ENCODE peak calls at places on chromosome 5, in six cellular contexts. M is neuronal stem cell; S is astrocyte; O is cardiac muscle cell; L is SJSA1; H is CD8-positive, alpha-beta T cell. E is an unnamed sample. For H3K27me3, the result is how much of the 10 kb centered on the place peaks cover.

GRCh38 chr5:65142511-65143011 is 339.2 kb downstream of the ADAMTS6 start:
- DNase-seq in M (peak), S (peak), O (no peak), L (peak), H (no peak), E (no peak)

GRCh38 chr5:160539431-160539830 is 117.8 kb downstream of the PTTG1 start:
- DNase-seq in M (no peak), S (peak), O (no peak), L (no peak), H (no peak), E (no peak)

GRCh38 chr5:88729476-88730182 is 153.4 kb downstream of the MEF2C start:
- DNase-seq in M (peak), S (peak), O (peak), L (peak), H (peak), E (peak)

GRCh38 chr5:109410389-109411174 is 808 bp upstream of the PJA2 start:
- DNase-seq in M (peak), S (peak), O (peak), L (peak), H (peak), E (peak)

GRCh38 chr5:103177543-103177942 is 57.4 kb downstream of the PPIP5K2 start:
- DNase-seq in M (no peak), S (no peak), O (no peak), L (no peak), H (no peak), E (no peak)

GRCh38 chr5:62343428-62343827 is 37.4 kb downstream of the KIF2A start:
- DNase-seq in M (no peak), S (no peak), O (no peak), L (no peak), H (no peak), E (no peak)

GRCh38 chr5:99105216-99105615 is 176.4 kb upstream of the CHD1 start:
- DNase-seq in M (no peak), S (peak), O (peak), L (no peak), H (no peak), E (no peak)

GRCh38 chr5:173554038-173554955 is 62.2 kb downstream of the BOD1 start:
- DNase-seq in M (no peak), S (no peak), O (no peak), L (no peak), H (no peak), E (no peak)

GRCh38 chr5:89309268-89309667 is 426.3 kb upstream of the MEF2C start:
- DNase-seq in M (no peak), S (no peak), O (no peak), L (no peak), H (no peak), E (no peak)

GRCh38 chr5:174720612-174721521 is 3.5 kb upstream of the MSX2 start:
- DNase-seq in M (no peak), S (no peak), O (peak), L (no peak), H (no peak), E (no peak)
- H3K27me3 ChIP-seq in M (under half), S (half or more), O (under half), L (half or more), H (under half), E (under half)

GRCh38 chr5:31623249-31623648 is 15.7 kb upstream of the PDZD2 start:
- DNase-seq in M (no peak), S (no peak), O (no peak), L (no peak), H (no peak), E (no peak)

GRCh38 chr5:31630931-31631330 is 8.0 kb upstream of the PDZD2 start:
- DNase-seq in M (no peak), S (no peak), O (peak), L (no peak), H (no peak), E (no peak)

GRCh38 chr5:31625394-31625793 is 13.5 kb upstream of the PDZD2 start:
- DNase-seq in M (no peak), S (no peak), O (no peak), L (no peak), H (no peak), E (no peak)

GRCh38 chr5:31626156-31626555 is 12.8 kb upstream of the PDZD2 start:
- DNase-seq in M (no peak), S (no peak), O (no peak), L (no peak), H (no peak), E (no peak)

GRCh38 chr5:31626604-31627234 is 12.2 kb upstream of the PDZD2 start:
- DNase-seq in M (no peak), S (no peak), O (no peak), L (no peak), H (no peak), E (no peak)
- H3K27me3 ChIP-seq in M (under half), S (under half), O (under half), L (under half), H (under half), E (under half)

GRCh38 chr5:141707535-141707934 is 25.5 kb upstream of the ARAP3 start:
- DNase-seq in M (no peak), S (no peak), O (no peak), L (no peak), H (no peak), E (no peak)
- H3K27me3 ChIP-seq in M (under half), S (under half), O (under half), L (half or more), H (under half), E (under half)

GRCh38 chr5:141880961-141881801 is 3.0 kb upstream of the PCDH1 start:
- DNase-seq in M (no peak), S (no peak), O (no peak), L (no peak), H (no peak), E (no peak)
- H3K27me3 ChIP-seq in M (under half), S (half or more), O (half or more), L (half or more), H (half or more), E (under half)

DNA sequence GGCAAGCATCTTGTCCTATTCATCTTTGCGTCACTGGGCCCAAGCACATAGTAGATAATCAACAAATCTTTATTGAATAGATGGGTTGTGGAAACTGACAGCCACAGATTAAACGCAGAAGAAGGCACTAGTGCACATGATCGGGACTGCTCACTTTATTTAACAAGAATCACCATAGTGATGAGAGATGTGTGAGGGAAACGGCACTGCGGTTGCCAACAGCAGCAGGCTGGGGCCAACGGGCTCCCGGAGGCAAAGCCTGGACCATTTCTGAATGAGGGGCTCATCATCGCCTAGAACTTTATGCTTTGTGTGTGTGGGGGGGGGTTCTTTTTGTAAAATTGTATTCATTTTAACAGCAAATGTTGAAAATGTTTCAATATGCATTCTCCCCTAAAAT is 61.9 kb upstream of the RUFY1 start:
- DNase-seq in M (no peak), S (no peak), O (no peak), L (no peak), H (no peak), E (no peak)
- H3K27me3 ChIP-seq in M (under half), S (under half), O (under half), L (under half), H (under half), E (under half)

E was measured in stomach.